ENCODE peak calls at places on chromosomes 16 and 17, in five cellular contexts. V is stimulated activated CD4-positive, alpha-beta T cell treated with anti-CD3 and anti-CD28 coated beads, Interleukin-1b, Interleukin-23, amount 100 ng/mL, for 1 hour; F is amygdala; W is Karpas-422; P is CD4-positive, alpha-beta T cell. I is an unnamed sample.

GRCh38 chr17:55056530-55056929 is 88.0 kb downstream of the STXBP4 start:
- DNase-seq in V (no peak), F (no peak), W (no peak), P (no peak), I (no peak)

GRCh38 chr17:77131919-77132318 is 8.8 kb upstream of the SEC14L1 start:
- DNase-seq in V (no peak), F (no peak), W (no peak), P (no peak), I (no peak)

GRCh38 chr16:67428146-67428731 is 2.7 kb upstream of the HSD11B2 start:
- DNase-seq in V (peak; percentile 13), F (no peak), W (peak; percentile 87), P (no peak), I (peak; percentile 52)

GRCh38 chr17:42055496-42055895 is 5.1 kb upstream of the C17orf113 start:
- DNase-seq in V (no peak), F (no peak), W (no peak), P (no peak), I (no peak)

GRCh38 chr16:49021136-49021535 is 260.5 kb downstream of the CBLN1 start:
- DNase-seq in V (no peak), F (no peak), W (no peak), P (no peak), I (no peak)

GRCh38 chr16:1430759-1431496 is at the start of gene PERCC1:
- DNase-seq in V (no peak), F (no peak), W (no peak), P (no peak), I (no peak)

GRCh38 chr16:67862623-67863583 is 9.9 kb upstream of the EDC4 start:
- DNase-seq in V (no peak), F (peak; percentile 34), W (no peak), P (no peak), I (no peak)

GRCh38 chr17:3812771-3813170 is 11.8 kb upstream of the ITGAE start:
- DNase-seq in V (no peak), F (no peak), W (no peak), P (no peak), I (no peak)

GRCh38 chr16:84423416-84423837 is 55.1 kb downstream of the ATP2C2 start:
- DNase-seq in V (no peak), F (no peak), W (peak; percentile 87), P (no peak), I (no peak)

GRCh38 chr17:64262125-64262421 is 987 bp downstream of the TEX2 start:
- DNase-seq in V (no peak), F (no peak), W (no peak), P (no peak), I (no peak)

GRCh38 chr16:75179208-75179607 is 27.8 kb downstream of the CTRB2 start:
- DNase-seq in V (no peak), F (no peak), W (no peak), P (no peak), I (no peak)

GRCh38 chr16:79183571-79183970 is 417.0 kb downstream of the MAF start:
- DNase-seq in V (no peak), F (no peak), W (no peak), P (no peak), I (no peak)

GRCh38 chr17:65121368-65121767 is 15.8 kb upstream of the RGS9 start:
- DNase-seq in V (no peak), F (no peak), W (no peak), P (no peak), I (no peak)

GRCh38 chr17:61834610-61835009 is 28.7 kb downstream of the BRIP1 start:
- DNase-seq in V (no peak), F (no peak), W (no peak), P (no peak), I (no peak)

GRCh38 chr16:11015607-11016006 is 71.2 kb downstream of the CLEC16A start:
- DNase-seq in V (no peak), F (no peak), W (no peak), P (no peak), I (no peak)

GRCh38 chr16:17215306-17215705 is 255.5 kb downstream of the XYLT1 start:
- DNase-seq in V (no peak), F (no peak), W (no peak), P (no peak), I (no peak)

GRCh38 chr17:55674107-55674506 is 48.6 kb downstream of the TMEM100 start:
- DNase-seq in V (no peak), F (peak; percentile 3), W (no peak), P (no peak), I (no peak)

GRCh38 chr17:180380-181212 is 854 bp downstream of the DOC2B start:
- DNase-seq in V (no peak), F (no peak), W (no peak), P (no peak), I (no peak)

GRCh38 chr17:57927048-57927723 is 28.0 kb downstream of the CUEDC1 start:
- DNase-seq in V (no peak), F (peak; percentile 29), W (no peak), P (no peak), I (no peak)

GRCh38 chr17:57601328-57601727 is 143.8 kb downstream of the CCDC182 start:
- DNase-seq in V (no peak), F (no peak), W (no peak), P (no peak), I (no peak)

GRCh38 chr16:23060458-23061320 is 88.6 kb downstream of the USP31 start:
- DNase-seq in V (no peak), F (peak; percentile 31), W (peak; percentile 84), P (peak; percentile 36), I (peak; percentile 32)

GRCh38 chr16:50291719-50292565 is 25.6 kb downstream of the ADCY7 start:
- DNase-seq in V (no peak), F (no peak), W (no peak), P (no peak), I (no peak)

GRCh38 chr17:381941-382643 is 29.5 kb upstream of the RPH3AL start:
- DNase-seq in V (no peak), F (no peak), W (no peak), P (no peak), I (no peak)

GRCh38 chr16:21162661-21163151 is 4.2 kb downstream of the LDAF1 start:
- DNase-seq in V (no peak), F (no peak), W (no peak), P (no peak), I (no peak)